ENCODE peak calls at places on chromosome 6, in six cellular contexts. S is GM12865, H is brain microvascular endothelial cell, X is epithelial cell of proximal tubule, I is IMR-90, L is astrocyte of the cerebellum. U is an unnamed sample.

GRCh38 chr6:8321671-8322404 is 113.5 kb downstream of the SLC35B3 start:
- DNase-seq in S (no peak), H (no peak), X (no peak), I (no peak), L (no peak), U (peak; percentile 13)

GRCh38 chr6:101800598-101800997 is 407.1 kb downstream of the GRIK2 start:
- DNase-seq in S (no peak), H (no peak), X (no peak), I (no peak), L (no peak), U (no peak)

GRCh38 chr6:1832844-1833787 is 223.4 kb downstream of the FOXC1 start:
- DNase-seq in S (no peak), H (peak; percentile 13), X (no peak), I (peak; percentile 12), L (peak; percentile 29), U (no peak)

GRCh38 chr6:30450908-30451818 is 38.1 kb upstream of the HLA-E start:
- DNase-seq in S (peak; percentile 83), H (peak; percentile 56), X (no peak), I (peak; percentile 58), L (peak; percentile 75), U (no peak)

GRCh38 chr6:73657201-73657600 is 3.4 kb upstream of the SLC17A5 start:
- DNase-seq in S (no peak), H (no peak), X (no peak), I (no peak), L (no peak), U (no peak)

GRCh38 chr6:142883011-142883410 is 62.0 kb downstream of the HIVEP2 start:
- DNase-seq in S (no peak), H (no peak), X (no peak), I (peak; percentile 67), L (peak; percentile 57), U (no peak)

GRCh38 chr6:154289818-154290508 is 66.6 kb downstream of the IPCEF1 start:
- DNase-seq in S (no peak), H (no peak), X (no peak), I (no peak), L (no peak), U (no peak)

GRCh38 chr6:147103641-147104040 is 100.6 kb upstream of the STXBP5 start:
- DNase-seq in S (no peak), H (no peak), X (no peak), I (no peak), L (no peak), U (no peak)

GRCh38 chr6:51934098-51934497 is 153.3 kb downstream of the PKHD1 start:
- DNase-seq in S (peak; percentile 40), H (no peak), X (no peak), I (no peak), L (no peak), U (peak; percentile 28)

DNA sequence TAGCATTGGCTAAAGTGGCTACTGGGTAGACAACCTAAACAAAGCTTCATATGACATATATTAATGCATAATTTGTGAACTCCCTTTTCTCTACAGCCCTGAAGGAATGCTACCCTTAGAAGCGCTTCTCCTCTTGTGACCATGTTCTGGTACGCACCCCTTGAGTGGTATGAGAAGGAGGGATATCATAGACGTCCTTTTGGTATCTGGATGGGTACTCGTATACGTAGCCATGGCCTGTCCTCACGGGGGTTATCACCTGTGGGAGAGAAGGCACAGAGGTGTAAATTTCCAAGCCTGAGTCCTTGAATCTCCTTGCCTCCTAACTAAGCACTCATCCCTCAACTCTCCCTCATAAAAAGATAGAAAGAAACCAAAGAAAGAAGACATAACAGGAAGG is 39.0 kb downstream of the NEDD9 start:
- DNase-seq in S (no peak), H (no peak), X (no peak), I (no peak), L (no peak), U (no peak)
- TF ChIP-seq CTCF in S (no peak), H (no peak), X (no peak), I (no peak), L (no peak), U (no peak)

DNA sequence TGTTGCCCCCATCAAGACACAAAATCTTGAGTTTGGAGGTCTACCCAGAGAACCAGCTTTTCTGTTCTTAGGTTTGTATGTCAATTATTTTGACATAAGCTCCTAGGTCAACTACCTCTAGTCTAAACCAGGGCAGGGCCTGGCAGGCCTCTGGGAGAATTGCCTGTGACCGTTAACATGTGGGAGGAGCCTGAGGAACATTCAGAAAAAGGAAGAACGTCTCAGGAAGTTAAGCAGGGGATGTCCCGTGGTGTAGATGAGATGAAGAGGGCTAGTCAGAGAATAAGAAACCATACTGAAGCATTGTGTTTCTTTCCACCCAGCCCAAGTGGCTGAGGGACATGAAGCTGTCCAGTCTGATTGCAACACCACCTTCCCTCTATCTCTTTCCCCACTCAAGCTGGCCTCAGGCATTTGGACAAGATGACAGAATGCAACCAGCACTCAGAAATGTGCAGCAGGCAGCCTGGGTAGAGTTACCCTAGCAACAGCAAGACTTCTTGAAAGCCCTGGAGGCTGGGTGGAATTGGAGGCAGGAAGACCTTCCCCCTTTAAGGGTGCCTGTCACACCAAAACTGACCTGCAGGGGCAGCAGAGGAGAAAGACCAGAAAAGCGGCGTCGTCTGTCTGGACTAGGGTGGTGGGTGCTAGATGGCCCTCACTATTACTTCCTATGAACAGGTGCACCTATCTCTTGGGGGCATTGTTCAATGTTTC is 186.2 kb downstream of the UNC5CL start:
- DNase-seq in S (peak; percentile 3), H (no peak), X (no peak), I (no peak), L (no peak), U (peak; percentile 34)
- TF ChIP-seq CTCF in S (peak; percentile 44), H (peak; percentile 65), X (peak; percentile 58), I (peak; percentile 12), L (peak; percentile 45), U (peak; percentile 28)

DNA sequence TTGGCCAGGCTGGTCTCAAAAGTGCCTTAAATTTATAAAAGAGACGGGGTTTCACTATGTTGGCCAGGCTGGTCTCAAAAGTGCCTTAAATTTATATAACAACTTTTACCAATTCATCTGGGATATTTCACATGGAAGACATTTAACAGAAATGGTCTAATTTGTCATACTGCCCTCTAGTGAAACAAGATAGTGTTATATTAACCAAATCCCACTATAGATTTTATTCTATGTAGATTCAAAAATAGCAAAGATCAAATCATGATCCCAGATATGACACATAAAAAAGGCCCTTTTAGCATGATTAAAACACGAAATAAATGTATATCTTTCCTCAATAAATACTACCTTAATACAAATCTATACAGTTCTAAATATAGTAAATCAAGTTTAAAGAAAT is 102.8 kb upstream of the TFAP2D start:
- DNase-seq in S (no peak), H (no peak), X (no peak), I (no peak), L (no peak), U (no peak)
- TF ChIP-seq CTCF in S (no peak), H (no peak), X (peak; percentile 36), I (peak; percentile 32), L (no peak), U (no peak)

GRCh38 chr6:85115876-85116275 is 334.0 kb upstream of the NT5E start:
- DNase-seq in S (no peak), H (no peak), X (no peak), I (no peak), L (no peak), U (no peak)

GRCh38 chr6:85113934-85114582 is 335.8 kb upstream of the NT5E start:
- DNase-seq in S (no peak), H (no peak), X (no peak), I (no peak), L (no peak), U (peak; percentile 63)

GRCh38 chr6:85114583-85114939 is 335.3 kb upstream of the NT5E start:
- DNase-seq in S (no peak), H (no peak), X (no peak), I (no peak), L (no peak), U (no peak)

GRCh38 chr6:85116475-85116874 is 333.4 kb upstream of the NT5E start:
- DNase-seq in S (no peak), H (no peak), X (no peak), I (no peak), L (no peak), U (no peak)

DNA sequence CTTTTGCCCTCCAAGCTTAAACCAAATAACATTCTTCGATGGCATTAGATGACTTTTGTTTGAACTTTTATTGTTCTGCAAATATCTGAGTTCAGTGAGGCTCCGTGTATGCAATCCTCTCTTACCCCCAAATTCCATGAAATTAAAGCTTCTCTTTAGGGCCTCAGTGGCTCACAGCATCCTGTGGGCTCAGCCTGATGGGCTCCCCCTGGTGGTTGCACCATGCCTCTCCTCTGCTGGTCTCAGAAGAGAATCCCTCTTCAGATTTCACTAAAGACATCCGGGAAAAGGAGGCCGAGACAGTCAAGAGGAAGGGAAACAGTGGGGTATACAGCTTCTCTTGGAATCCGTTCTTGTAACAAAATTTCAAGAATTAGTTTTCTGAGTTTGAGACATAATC is 331.6 kb upstream of the NT5E start:
- DNase-seq in S (no peak), H (no peak), X (no peak), I (no peak), L (no peak), U (no peak)
- TF ChIP-seq CTCF in S (no peak), H (peak; percentile 48), X (peak; percentile 32), I (no peak), L (no peak), U (no peak)

GRCh38 chr6:157158897-157159296 is 164.4 kb downstream of the TMEM242 start:
- DNase-seq in S (no peak), H (no peak), X (no peak), I (no peak), L (no peak), U (no peak)
- TF ChIP-seq CTCF in S (no peak), H (peak; percentile 52), X (peak; percentile 12), I (no peak), L (peak; percentile 35), U (no peak)

DNA sequence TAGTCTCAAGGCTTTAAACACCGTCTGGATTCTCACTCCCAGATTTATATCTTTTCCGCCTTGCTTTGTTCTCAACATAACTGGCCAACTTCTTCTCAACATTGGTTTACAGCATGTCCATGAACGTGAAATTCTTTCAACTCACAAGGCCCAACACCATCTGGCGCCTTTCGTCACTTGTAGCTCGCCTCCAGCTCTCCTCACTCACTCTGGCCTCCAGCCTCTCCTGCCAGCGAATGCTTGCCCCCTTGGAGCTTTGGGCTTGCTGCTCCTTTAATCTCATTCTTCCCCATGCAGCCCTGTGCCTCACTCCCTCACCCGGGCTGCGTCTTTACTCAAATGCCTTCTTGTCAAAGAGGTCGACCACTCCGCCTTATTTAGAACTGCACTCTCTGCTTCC is 324.5 kb downstream of the PRKN start:
- DNase-seq in S (no peak), H (no peak), X (no peak), I (no peak), L (no peak), U (no peak)
- TF ChIP-seq CTCF in S (no peak), H (no peak), X (no peak), I (no peak), L (no peak), U (no peak)

GRCh38 chr6:161890133-161890833 is 616.4 kb upstream of the AGPAT4 start:
- DNase-seq in S (no peak), H (no peak), X (no peak), I (no peak), L (no peak), U (peak; percentile 49)

GRCh38 chr6:161891542-161891941 is 617.7 kb upstream of the AGPAT4 start:
- DNase-seq in S (no peak), H (no peak), X (no peak), I (no peak), L (no peak), U (no peak)

GRCh38 chr6:161890959-161891358 is 617.1 kb upstream of the AGPAT4 start:
- DNase-seq in S (no peak), H (no peak), X (no peak), I (no peak), L (no peak), U (no peak)

GRCh38 chr6:161884782-161885181 is 610.9 kb upstream of the AGPAT4 start:
- DNase-seq in S (no peak), H (no peak), X (no peak), I (no peak), L (no peak), U (no peak)

GRCh38 chr6:161889324-161889723 is 615.5 kb upstream of the AGPAT4 start:
- DNase-seq in S (no peak), H (no peak), X (no peak), I (no peak), L (no peak), U (no peak)
- TF ChIP-seq CTCF in S (no peak), H (no peak), X (no peak), I (no peak), L (no peak), U (no peak)